ENCODE peak calls at places on chromosomes 16 and 17, in six cellular contexts. D is chondrocyte, C is psoas muscle, S is fibroblast of lung, H is B cell, P is GM06990. G is an unnamed sample.
A peak's percentile ranks its signal among the peaks of the same experiment; 100 is the strongest.

GRCh38 chr17:28871056-28871579 is 16.3 kb downstream of the ERAL1 start:
- DNase-seq in D (no peak), C (no peak), S (no peak), H (peak; percentile 65), P (peak; percentile 74), G (peak; percentile 85)

GRCh38 chr17:1179635-1180433 is at the start of gene ABR:
- DNase-seq in D (no peak), C (peak; percentile 68), S (no peak), H (peak; percentile 87), P (peak; percentile 60), G (peak; percentile 80)

GRCh38 chr17:4785311-4786110 is 653 bp downstream of the VMO1 start:
- DNase-seq in D (no peak), C (no peak), S (no peak), H (no peak), P (no peak), G (no peak)

GRCh38 chr16:68265078-68265925 is 976 bp downstream of the SLC7A6 start:
- DNase-seq in D (no peak), C (peak; percentile 78), S (peak; percentile 79), H (peak; percentile 56), P (peak; percentile 50), G (peak; percentile 56)

GRCh38 chr16:11836653-11837244 is 14.6 kb downstream of the RSL1D1 start:
- DNase-seq in D (no peak), C (no peak), S (peak; percentile 94), H (no peak), P (no peak), G (no peak)

GRCh38 chr17:43938838-43939182 is 3.5 kb downstream of the PPY start:
- DNase-seq in D (no peak), C (no peak), S (no peak), H (no peak), P (no peak), G (no peak)

GRCh38 chr16:81841709-81842108 is 62.6 kb downstream of the PLCG2 start:
- DNase-seq in D (no peak), C (no peak), S (no peak), H (peak; percentile 36), P (peak; percentile 67), G (peak; percentile 51)

GRCh38 chr17:62194401-62194800 is 129.3 kb upstream of the MED13 start:
- DNase-seq in D (no peak), C (no peak), S (no peak), H (no peak), P (no peak), G (no peak)

GRCh38 chr17:30352247-30352814 is 18.5 kb upstream of the TMIGD1 start:
- DNase-seq in D (no peak), C (no peak), S (no peak), H (no peak), P (peak; percentile 55), G (no peak)

GRCh38 chr17:1961187-1961586 is 63.9 kb downstream of the RTN4RL1 start:
- DNase-seq in D (no peak), C (no peak), S (no peak), H (no peak), P (no peak), G (no peak)

GRCh38 chr17:35748323-35748960 is 4.6 kb downstream of the GAS2L2 start:
- DNase-seq in D (no peak), C (no peak), S (no peak), H (peak; percentile 25), P (no peak), G (no peak)

GRCh38 chr17:35746956-35747355 is 6.1 kb downstream of the GAS2L2 start:
- DNase-seq in D (no peak), C (no peak), S (no peak), H (peak; percentile 50), P (no peak), G (no peak)

GRCh38 chr17:35748979-35749378 is 4.1 kb downstream of the GAS2L2 start:
- DNase-seq in D (no peak), C (no peak), S (no peak), H (no peak), P (no peak), G (no peak)

GRCh38 chr17:35745749-35746320 is 7.2 kb downstream of the GAS2L2 start:
- DNase-seq in D (no peak), C (no peak), S (no peak), H (no peak), P (no peak), G (no peak)

DNA sequence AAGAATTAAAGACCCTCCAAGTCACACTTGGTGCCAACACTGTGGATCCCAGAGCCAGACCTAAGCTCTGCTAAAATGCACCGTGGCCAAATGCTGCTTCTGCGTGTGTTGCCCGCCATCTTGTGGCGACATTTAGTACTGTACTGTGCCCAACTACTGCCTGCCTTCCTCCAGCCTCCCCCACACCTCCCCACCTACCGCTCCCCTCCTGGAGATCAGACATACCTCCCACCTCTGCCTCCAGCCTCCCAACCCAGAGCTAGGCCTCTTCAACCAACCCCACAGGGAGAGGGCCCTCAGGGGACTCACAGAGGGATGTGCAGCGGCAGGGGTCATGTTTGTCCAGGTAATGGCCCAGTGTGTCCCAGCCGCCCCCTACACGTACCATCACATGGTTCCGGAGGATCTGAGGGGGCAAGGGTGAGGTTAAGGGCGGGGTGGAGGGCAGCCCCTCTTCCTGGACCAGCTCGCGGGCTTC is 5.5 kb downstream of the GAS2L2 start:
- DNase-seq in D (no peak), C (peak; percentile 67), S (peak; percentile 59), H (peak; percentile 90), P (peak; percentile 36), G (peak; percentile 88)
- TF ChIP-seq CTCF in D (peak; percentile 91), C (peak; percentile 94), S (peak; percentile 76), H (peak; percentile 88), P (peak; percentile 80), G (peak; percentile 85)

GRCh38 chr17:78828470-78829185 is 12.0 kb downstream of the USP36 start:
- DNase-seq in D (no peak), C (no peak), S (peak; percentile 56), H (no peak), P (no peak), G (no peak)
- TF ChIP-seq CTCF in D (peak; percentile 63), C (no peak), S (peak; percentile 41), H (no peak), P (peak; percentile 12), G (no peak)

DNA sequence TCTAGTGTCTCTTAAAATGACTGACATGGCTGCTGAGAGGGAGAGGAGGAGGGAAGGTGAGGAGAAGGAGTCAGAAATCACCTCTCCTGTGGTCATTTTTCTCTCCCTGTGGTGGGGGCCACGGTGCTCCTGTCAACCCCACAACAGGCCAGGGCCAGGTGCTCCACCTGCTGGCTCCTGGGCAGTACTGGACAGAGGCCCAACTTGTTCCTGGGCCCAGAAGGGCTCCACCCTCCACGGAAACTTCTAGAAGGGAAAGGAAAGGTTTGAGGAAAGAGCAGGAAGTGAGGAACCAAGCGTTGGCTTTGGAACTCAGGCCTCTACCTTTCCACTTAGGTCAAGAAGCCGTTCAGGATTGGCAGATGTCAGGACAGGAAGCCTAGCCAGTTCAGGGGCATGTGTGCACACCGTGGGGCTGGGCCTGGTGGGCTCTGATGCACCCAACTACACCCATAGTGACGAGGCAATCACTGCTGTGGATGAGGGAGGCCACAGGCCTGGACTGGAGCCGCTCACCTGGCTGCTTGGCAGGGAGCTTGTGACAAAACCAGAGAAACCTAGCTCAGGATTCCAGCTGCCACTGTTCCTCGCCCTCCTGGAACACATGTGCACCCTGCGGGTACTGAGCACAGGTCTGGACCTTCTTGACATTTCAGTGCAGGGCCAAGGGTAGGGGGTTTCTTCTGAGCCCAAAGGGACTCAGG is 36.1 kb downstream of the WNT3 start:
- DNase-seq in D (no peak), C (no peak), S (no peak), H (peak; percentile 71), P (no peak), G (peak; percentile 66)
- TF ChIP-seq CTCF in D (peak; percentile 78), C (peak; percentile 27), S (peak; percentile 25), H (peak; percentile 68), P (peak; percentile 59), G (peak; percentile 83)

GRCh38 chr17:32341141-32341856 is 674 bp downstream of the C17orf75 start:
- DNase-seq in D (no peak), C (no peak), S (peak; percentile 29), H (peak; percentile 48), P (peak; percentile 20), G (peak; percentile 59)
- TF ChIP-seq CTCF in D (peak; percentile 62), C (no peak), S (no peak), H (peak; percentile 59), P (no peak), G (no peak)

GRCh38 chr17:57403241-57403640 is 146.9 kb downstream of the MSI2 start:
- DNase-seq in D (no peak), C (no peak), S (no peak), H (no peak), P (no peak), G (no peak)

GRCh38 chr17:57402691-57403090 is 146.4 kb downstream of the MSI2 start:
- DNase-seq in D (no peak), C (no peak), S (no peak), H (no peak), P (no peak), G (no peak)

GRCh38 chr17:57404807-57405485 is 148.6 kb downstream of the MSI2 start:
- DNase-seq in D (no peak), C (no peak), S (no peak), H (no peak), P (no peak), G (no peak)

GRCh38 chr17:57405486-57406072 is 149.3 kb downstream of the MSI2 start:
- DNase-seq in D (no peak), C (no peak), S (peak; percentile 19), H (no peak), P (no peak), G (no peak)

DNA sequence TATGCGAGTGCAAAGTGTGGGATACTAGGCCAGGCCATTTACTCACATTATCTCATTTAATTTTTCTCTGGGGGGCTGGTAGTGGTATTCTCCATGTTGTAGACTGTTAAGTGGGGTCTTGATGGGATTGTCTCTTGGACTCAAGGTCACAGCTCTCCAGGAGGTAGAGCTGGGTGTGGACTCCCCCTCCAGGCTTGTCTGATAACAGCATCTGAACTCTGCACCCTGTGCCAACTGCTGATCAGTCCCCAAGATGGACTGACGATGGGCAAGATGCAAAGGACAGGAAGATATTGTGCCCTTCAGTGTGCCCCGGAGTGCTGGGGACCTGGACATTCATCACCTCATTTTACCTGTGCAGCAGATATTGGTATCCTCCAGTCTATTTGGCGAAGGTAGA is 147.8 kb downstream of the MSI2 start:
- DNase-seq in D (no peak), C (no peak), S (no peak), H (no peak), P (no peak), G (peak; percentile 41)
- TF ChIP-seq CTCF in D (no peak), C (no peak), S (no peak), H (no peak), P (peak; percentile 51), G (peak; percentile 13)

G was measured in GM10248.